ENCODE peak calls at places on chromosomes 16 and 17, in five cellular contexts. E, Z, J, K and D are unnamed samples.

GRCh38 chr16:660459-661183 is 7.3 kb upstream of the RHOT2 start:
- DNase-seq in J (peak), E (peak), Z (peak), K (peak), D (no peak)

GRCh38 chr17:38418693-38419507 is 9.4 kb upstream of the ARHGAP23 start:
- DNase-seq in E (no peak), Z (no peak), K (no peak), J (no peak), D (no peak)

GRCh38 chr17:9226794-9227135 is 205.5 kb downstream of the NTN1 start:
- DNase-seq in J (peak), K (no peak), E (no peak), Z (no peak), D (no peak)

GRCh38 chr17:60256174-60256573 is 106.4 kb downstream of the CA4 start:
- DNase-seq in K (no peak), J (no peak), E (no peak), Z (peak), D (no peak)

GRCh38 chr16:88662222-88662842 is 559 bp downstream of the MVD start:
- DNase-seq in K (no peak), Z (no peak), E (peak), J (no peak), D (no peak)

GRCh38 chr16:59527206-59527997 is 793.3 kb upstream of the GOT2 start:
- DNase-seq in E (no peak), Z (peak), K (no peak), J (no peak), D (no peak)

GRCh38 chr17:16282522-16282921 is 65.5 kb downstream of the PIGL start:
- DNase-seq in E (no peak), Z (peak), J (no peak), K (no peak), D (no peak)

GRCh38 chr16:26667271-26667703 is 399.4 kb upstream of the C16orf82 start:
- DNase-seq in K (no peak), Z (no peak), J (no peak), E (no peak), D (no peak)

GRCh38 chr17:68544111-68544510 is 31.9 kb downstream of the PRKAR1A start:
- DNase-seq in K (no peak), J (no peak), E (no peak), Z (no peak), D (no peak)

DNA sequence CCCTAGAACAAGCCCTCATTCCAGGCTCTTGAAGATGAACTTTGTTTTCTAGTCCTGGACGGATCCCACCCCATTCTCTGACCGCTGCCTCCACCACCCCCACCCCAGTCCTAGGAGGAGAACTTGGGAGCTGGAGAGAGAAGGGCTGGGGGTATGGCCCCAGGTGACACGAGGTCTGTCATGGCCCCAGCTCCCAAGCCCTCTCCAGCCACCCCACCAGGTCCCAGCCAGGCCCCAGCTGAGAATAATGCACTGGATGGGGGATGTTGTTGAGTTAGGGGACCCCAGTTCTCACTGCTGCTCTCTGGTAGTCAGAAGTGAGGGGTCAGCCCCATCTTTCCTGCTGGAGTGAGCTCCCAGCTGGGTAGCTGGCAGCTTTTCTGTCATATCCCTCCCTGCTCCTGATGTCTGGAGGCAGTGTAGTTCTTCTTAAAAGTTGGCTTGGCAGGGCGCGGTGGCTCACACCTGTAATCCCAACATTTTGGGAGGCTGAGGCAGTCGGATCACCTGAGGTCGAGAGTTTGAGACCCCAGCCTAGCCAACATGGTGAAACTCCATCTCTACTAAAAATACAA is 4.6 kb upstream of the COL1A1 start:
- DNase-seq in K (peak), E (no peak), J (no peak), Z (no peak), D (no peak)
- H3K27ac ChIP-seq in K (peak), E (peak), J (peak), Z (peak), D (peak)

DNA sequence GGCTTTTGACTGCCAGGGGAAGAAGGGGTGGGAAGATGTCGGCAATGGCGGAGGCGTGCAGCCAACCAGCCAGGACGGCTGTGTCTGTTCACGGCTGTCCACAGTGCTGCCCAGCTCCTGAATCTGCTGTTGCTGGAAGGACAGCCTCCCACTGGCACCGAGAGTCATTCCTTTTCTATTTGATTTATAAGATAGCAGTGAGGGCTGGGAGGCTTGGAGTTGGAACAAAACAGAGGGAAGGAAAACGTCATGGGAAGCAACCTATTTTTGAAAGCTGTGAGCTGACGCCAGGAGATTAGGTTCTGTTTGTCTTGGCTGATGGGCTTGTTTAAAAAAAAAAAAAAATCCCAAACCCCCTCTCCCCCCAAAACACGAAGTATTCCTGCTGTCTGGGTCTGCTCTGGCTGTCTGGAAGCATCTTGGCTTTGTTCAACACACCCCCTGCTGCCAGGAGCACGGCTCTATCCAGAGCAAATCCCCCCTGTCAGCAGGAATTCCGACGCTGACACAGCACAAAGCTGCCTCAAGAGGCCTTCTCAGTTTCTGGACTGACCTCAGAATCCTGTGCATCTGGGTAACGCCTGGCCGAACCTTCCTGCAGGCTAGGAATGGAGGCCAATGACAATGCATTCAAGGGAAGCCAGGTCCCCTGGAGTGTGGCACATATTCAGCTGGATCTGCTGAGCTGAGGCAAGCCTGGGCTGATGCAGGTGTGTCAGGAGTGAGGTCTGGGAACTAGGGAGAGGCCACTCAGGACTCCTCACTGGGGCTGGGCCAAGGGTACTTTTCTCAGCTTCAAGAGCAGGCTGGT is 41.0 kb upstream of the SREBF1 start:
- DNase-seq in J (peak), Z (peak), K (peak), E (peak), D (peak)
- TF ChIP-seq CTCF in J (peak), Z (no peak), K (no peak), E (no peak), D (no peak)

GRCh38 chr16:72723781-72724180 is 324.1 kb downstream of the ZFHX3 start:
- DNase-seq in E (no peak), J (no peak), K (no peak), Z (peak), D (no peak)

GRCh38 chr16:72725643-72726042 is 322.3 kb downstream of the ZFHX3 start:
- DNase-seq in Z (no peak), E (no peak), J (no peak), K (no peak), D (no peak)

GRCh38 chr16:72722552-72722951 is 325.4 kb downstream of the ZFHX3 start:
- DNase-seq in J (no peak), K (no peak), Z (no peak), E (no peak), D (no peak)

GRCh38 chr16:72721981-72722380 is 325.9 kb downstream of the ZFHX3 start:
- DNase-seq in Z (no peak), K (no peak), E (no peak), J (no peak), D (no peak)
- H3K27ac ChIP-seq in Z (no peak), K (no peak), E (no peak), J (no peak), D (no peak)

DNA sequence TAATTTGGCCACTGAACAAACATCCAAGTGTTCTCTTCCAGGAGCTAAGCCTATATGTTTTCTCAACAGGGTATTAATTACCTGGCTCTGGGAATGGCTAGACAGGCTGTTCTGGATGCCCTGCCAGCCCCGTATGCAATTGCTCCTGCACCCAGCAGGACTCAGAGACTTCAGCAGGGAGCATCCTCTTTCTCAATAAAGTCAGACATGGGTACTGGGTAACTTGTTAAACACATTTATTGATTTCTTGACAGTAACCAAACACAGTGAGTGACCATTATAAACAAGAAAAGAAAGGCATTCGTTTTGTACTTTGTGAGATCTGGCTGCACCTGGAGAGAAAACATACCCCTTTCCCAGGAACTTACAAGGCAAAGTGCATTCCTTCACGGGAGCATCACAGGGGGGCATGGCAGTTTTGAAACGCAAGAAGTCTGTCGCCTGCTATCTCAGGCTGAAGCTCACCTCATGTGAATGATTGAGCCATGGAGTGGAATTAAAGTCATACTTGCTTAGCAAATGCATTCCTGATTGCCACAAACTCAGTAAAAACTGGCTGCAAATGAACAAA is 369.8 kb downstream of the UTP18 start:
- DNase-seq in E (no peak), K (no peak), Z (no peak), J (no peak), D (no peak)
- TF ChIP-seq CTCF in E (no peak), K (no peak), Z (no peak), J (no peak), D (no peak)

GRCh38 chr16:28998837-28999236 is 14.0 kb downstream of the LAT start:
- DNase-seq in Z (no peak), J (no peak), E (no peak), K (no peak), D (no peak)

GRCh38 chr16:29000019-29000418 is 15.2 kb downstream of the LAT start:
- DNase-seq in K (no peak), J (no peak), E (no peak), Z (no peak), D (no peak)

GRCh38 chr16:28999577-28999976 is 14.7 kb downstream of the LAT start:
- DNase-seq in Z (no peak), J (no peak), E (no peak), K (no peak), D (no peak)
- H3K27ac ChIP-seq in Z (no peak), J (no peak), E (no peak), K (no peak), D (no peak)

GRCh38 chr17:4667166-4667565 is 25.7 kb upstream of the ALOX15 start:
- DNase-seq in E (no peak), J (no peak), Z (no peak), K (no peak), D (no peak)
- TF ChIP-seq CTCF in E (no peak), J (no peak), Z (no peak), K (no peak), D (no peak)

DNA sequence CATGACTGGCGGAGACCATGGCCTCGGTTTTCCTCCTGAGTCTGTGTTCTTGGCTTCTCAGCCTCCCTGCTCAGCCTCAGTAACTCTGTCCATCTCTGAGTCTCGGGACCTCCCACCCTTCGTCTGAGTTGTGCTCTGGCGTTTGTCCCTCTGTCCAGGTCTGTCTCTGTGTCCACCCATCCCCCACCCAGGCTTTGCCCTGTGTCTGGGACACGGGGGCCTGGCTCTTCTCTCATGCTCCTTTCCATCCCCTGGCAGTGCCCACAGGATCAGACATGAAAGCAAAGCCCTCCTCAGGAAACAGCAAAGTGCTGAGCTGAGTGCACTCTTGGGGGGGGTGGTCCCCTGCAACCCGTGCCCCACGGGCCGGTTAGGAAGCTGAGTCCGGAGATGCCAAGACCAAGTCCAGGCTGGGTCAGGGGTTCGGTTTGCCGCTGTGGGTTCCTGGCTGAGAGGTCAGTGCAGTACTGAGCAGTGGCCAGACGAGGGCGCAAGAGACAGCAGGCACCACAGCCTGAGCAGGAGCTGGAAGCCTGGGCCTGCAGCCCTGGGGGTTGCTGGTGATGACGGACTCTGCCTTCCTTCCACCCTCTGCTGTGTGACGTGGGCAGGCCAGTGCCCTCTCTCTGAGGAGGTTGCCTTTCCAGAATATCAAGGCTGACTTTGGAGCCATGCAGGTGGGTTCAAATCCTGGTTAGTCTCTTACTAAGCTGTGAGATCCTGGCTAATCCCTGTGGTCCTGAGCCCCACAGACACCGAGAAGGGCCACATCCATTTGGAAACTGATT is 2.5 kb downstream of the P2RX1 start:
- DNase-seq in Z (peak), J (peak), K (peak), E (peak), D (no peak)
- H3K27ac ChIP-seq in Z (no peak), J (no peak), K (no peak), E (peak), D (no peak)

GRCh38 chr17:61583242-61583641 is 7.8 kb downstream of the NACA2 start:
- DNase-seq in E (no peak), K (no peak), J (no peak), Z (peak), D (no peak)
- TF ChIP-seq CTCF in E (no peak), K (no peak), J (no peak), Z (peak), D (no peak)